ENCODE peak calls at places on chromosomes 2 and 18, in five cellular contexts. J is HepG2, I is H1, Q is K562, S is GM12878. F is an unnamed sample.

GRCh38 chr18:21761471-21762115 is 21.0 kb downstream of the MIB1 start:
- DNase-seq in J (no peak), I (no peak), Q (no peak), S (no peak), F (no peak)

GRCh38 chr18:59570101-59570875 is 126.9 kb downstream of the CCBE1 start:
- DNase-seq in J (no peak), I (no peak), Q (no peak), S (no peak), F (no peak)

GRCh38 chr18:269480-270090 is 1.7 kb upstream of the THOC1 start:
- DNase-seq in J (peak; percentile 50), I (no peak), Q (no peak), S (no peak), F (no peak)

GRCh38 chr2:9799011-9799596 is 44.2 kb upstream of the TAF1B start:
- DNase-seq in J (peak; percentile 54), I (no peak), Q (no peak), S (no peak), F (no peak)

GRCh38 chr18:6374935-6375529 is 39.7 kb downstream of the L3MBTL4 start:
- DNase-seq in J (peak; percentile 51), I (no peak), Q (no peak), S (no peak), F (no peak)

GRCh38 chr18:58213931-58214431 is 170.0 kb downstream of the NEDD4L start:
- DNase-seq in J (no peak), I (no peak), Q (no peak), S (no peak), F (no peak)

GRCh38 chr2:207239754-207240494 is 74.2 kb upstream of the KLF7 start:
- DNase-seq in J (no peak), I (no peak), Q (no peak), S (no peak), F (no peak)

GRCh38 chr2:210663574-210663973 is 107.2 kb downstream of the CPS1 start:
- DNase-seq in J (peak; percentile 18), I (no peak), Q (no peak), S (no peak), F (peak; percentile 40)

GRCh38 chr2:83071352-83071751 is 1387.7 kb downstream of the SUCLG1 start:
- DNase-seq in J (peak; percentile 83), I (no peak), Q (no peak), S (no peak), F (no peak)

GRCh38 chr2:237967463-237967871 is 653 bp downstream of the UBE2F start:
- DNase-seq in J (no peak), I (peak; percentile 55), Q (peak; percentile 32), S (no peak), F (peak; percentile 72)

GRCh38 chr2:26849056-26850001 is 1.4 kb downstream of the DPYSL5 start:
- DNase-seq in J (no peak), I (no peak), Q (no peak), S (no peak), F (peak; percentile 85)

GRCh38 chr2:102806250-102806837 is 44.5 kb downstream of the TMEM182 start:
- DNase-seq in J (peak; percentile 73), I (peak; percentile 85), Q (peak; percentile 72), S (no peak), F (peak; percentile 75)

GRCh38 chr2:31138037-31138962 is at the start of gene GALNT14:
- DNase-seq in J (no peak), I (peak; percentile 86), Q (no peak), S (no peak), F (peak; percentile 98)

GRCh38 chr2:107001964-107002696 is 116.2 kb upstream of the ST6GAL2 start:
- DNase-seq in J (no peak), I (no peak), Q (no peak), S (no peak), F (no peak)

GRCh38 chr2:172072279-172072678 is 13.0 kb upstream of the DLX1 start:
- DNase-seq in J (no peak), I (no peak), Q (no peak), S (no peak), F (no peak)

GRCh38 chr2:70939001-70939846 is 3.5 kb downstream of the ATP6V1B1 start:
- DNase-seq in J (no peak), I (peak; percentile 75), Q (no peak), S (no peak), F (no peak)

GRCh38 chr2:62826141-62826540 is 120.6 kb downstream of the EHBP1 start:
- DNase-seq in J (no peak), I (no peak), Q (no peak), S (no peak), F (no peak)

GRCh38 chr2:96527052-96527964 is 9.2 kb upstream of the ARID5A start:
- DNase-seq in J (no peak), I (peak; percentile 75), Q (no peak), S (no peak), F (peak; percentile 56)

GRCh38 chr2:189142893-189143759 is 36.4 kb downstream of the COL5A2 start:
- DNase-seq in J (peak; percentile 76), I (peak; percentile 63), Q (peak; percentile 39), S (peak; percentile 16), F (no peak)

GRCh38 chr18:61893304-61893970 is 630 bp upstream of the RNF152 start:
- DNase-seq in J (no peak), I (peak; percentile 77), Q (peak; percentile 14), S (no peak), F (peak; percentile 94)

GRCh38 chr2:240917009-240917683 is 11.0 kb downstream of the CROCC2 start:
- DNase-seq in J (no peak), I (peak; percentile 58), Q (no peak), S (no peak), F (no peak)

GRCh38 chr2:86416126-86416525 is 25.0 kb upstream of the KDM3A start:
- DNase-seq in J (no peak), I (no peak), Q (no peak), S (no peak), F (no peak)

GRCh38 chr2:86412007-86412406 is 29.2 kb upstream of the KDM3A start:
- DNase-seq in J (no peak), I (no peak), Q (no peak), S (no peak), F (no peak)

GRCh38 chr2:86414996-86415395 is 26.2 kb upstream of the KDM3A start:
- DNase-seq in J (no peak), I (no peak), Q (no peak), S (no peak), F (no peak)

GRCh38 chr2:86413296-86414085 is 27.7 kb upstream of the KDM3A start:
- DNase-seq in J (no peak), I (no peak), Q (no peak), S (no peak), F (no peak)

GRCh38 chr2:86410581-86410980 is 30.6 kb upstream of the KDM3A start:
- DNase-seq in J (no peak), I (no peak), Q (no peak), S (no peak), F (no peak)
- TF ChIP-seq RAD21 in J (no peak), I (no peak), Q (no peak), S (no peak), F (no peak)

GRCh38 chr2:177552414-177553175 is 160.0 kb downstream of the AGPS start:
- DNase-seq in J (peak; percentile 89), I (peak; percentile 89), Q (peak; percentile 95), S (peak; percentile 68), F (peak; percentile 88)

GRCh38 chr2:177550264-177551200 is 158.0 kb downstream of the AGPS start:
- DNase-seq in J (no peak), I (no peak), Q (no peak), S (no peak), F (no peak)

GRCh38 chr2:177554365-177554764 is 161.8 kb downstream of the AGPS start:
- DNase-seq in J (no peak), I (no peak), Q (peak; percentile 30), S (no peak), F (no peak)

GRCh38 chr2:177553176-177553909 is 160.8 kb downstream of the AGPS start:
- DNase-seq in J (no peak), I (no peak), Q (peak; percentile 23), S (no peak), F (no peak)

DNA sequence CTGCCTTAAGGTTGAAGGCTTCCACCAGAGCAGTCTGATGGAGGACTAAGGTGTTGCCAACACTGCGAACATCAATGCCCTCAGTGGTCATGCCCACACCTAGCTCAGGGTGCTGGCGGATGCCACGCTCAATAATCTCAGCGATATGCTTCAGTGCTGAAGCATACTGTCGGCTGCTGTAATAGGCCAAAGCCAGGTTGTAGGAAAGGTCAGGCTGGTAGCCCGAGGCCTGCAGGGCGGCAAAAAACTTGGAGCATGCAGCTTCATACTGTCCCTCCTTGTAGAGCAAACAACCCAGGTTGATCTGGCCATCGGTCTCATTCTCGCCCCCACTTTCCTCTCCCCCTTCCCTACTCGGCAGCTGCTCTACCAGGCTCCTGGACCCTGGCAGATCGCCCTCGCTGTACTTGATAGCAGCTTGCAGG is 159.4 kb downstream of the AGPS start:
- DNase-seq in J (no peak), I (no peak), Q (peak; percentile 21), S (no peak), F (peak; percentile 64)
- TF ChIP-seq TAF1 in J (no peak), I (no peak), Q (no peak), S (no peak), F (no peak)

DNA sequence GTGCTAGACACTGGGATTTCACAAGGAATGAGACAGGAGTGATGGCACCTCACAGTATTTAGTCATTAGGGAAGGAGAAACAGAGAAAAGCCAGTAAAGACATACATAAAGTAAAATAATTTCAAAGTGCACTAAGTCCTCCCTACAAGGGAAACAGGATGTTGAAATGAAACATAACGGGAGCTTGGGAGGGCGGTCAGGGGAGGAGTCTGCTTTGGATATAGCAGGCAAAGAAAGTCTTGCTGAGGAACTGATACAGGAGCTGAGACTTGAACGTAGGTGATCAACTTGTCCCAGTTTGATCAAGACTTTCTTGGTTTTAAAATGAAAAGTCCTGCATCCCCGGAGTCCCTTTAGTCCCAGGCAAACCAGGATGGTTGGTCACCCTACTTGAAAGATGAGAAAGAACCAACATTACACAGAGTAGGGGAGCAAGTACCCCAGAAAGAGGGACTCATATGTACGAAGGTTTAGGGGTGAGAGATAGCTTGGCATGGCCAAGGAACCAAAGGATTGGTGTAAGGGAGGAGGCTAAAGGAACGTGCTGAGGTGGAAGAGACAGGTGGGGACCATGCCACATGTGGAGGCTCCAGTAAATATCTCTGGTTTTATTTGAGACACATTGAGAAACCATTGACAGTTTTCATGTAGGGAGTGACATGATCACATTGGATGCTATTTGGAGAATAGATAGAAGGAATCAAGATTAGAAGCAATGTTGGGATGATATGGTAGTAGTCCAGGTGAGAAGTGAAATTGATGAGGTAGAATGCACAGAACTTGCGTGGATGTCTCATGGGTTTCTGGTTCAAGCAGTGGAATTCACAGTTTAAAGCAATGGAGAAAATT is 28.4 kb downstream of the FBXO48 start:
- DNase-seq in J (no peak), I (no peak), Q (no peak), S (no peak), F (no peak)
- TF ChIP-seq POLR2AphosphoS5 in J (no peak), I (peak; percentile 40), Q (peak; percentile 82), S (peak; percentile 99), F (no peak)

GRCh38 chr2:206069417-206069816 is 16.6 kb downstream of the INO80D start:
- DNase-seq in J (no peak), I (no peak), Q (peak; percentile 51), S (no peak), F (no peak)

GRCh38 chr2:206068207-206068606 is 17.8 kb downstream of the INO80D start:
- DNase-seq in J (no peak), I (no peak), Q (no peak), S (no peak), F (no peak)

DNA sequence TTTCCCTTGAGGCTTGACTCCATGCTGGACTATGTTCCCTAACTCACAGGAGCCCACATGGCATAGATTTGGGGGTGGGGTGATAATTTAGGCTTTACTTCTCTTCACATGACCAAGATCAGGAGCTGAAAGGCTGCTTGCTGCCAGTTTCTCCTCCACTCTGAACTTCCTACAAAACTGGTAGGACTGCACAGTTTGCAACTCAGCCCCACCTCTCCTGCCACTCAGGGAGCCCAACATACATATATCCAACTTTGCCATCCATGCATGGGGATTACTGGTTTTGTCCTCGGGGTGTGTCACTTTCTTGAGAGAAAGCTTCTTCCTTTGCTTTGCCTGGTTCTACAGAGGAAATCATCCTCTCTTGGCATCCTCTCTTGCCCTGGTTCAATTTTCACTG is 14.1 kb downstream of the INO80D start:
- DNase-seq in J (no peak), I (no peak), Q (no peak), S (no peak), F (no peak)
- TF ChIP-seq RAD21 in J (no peak), I (no peak), Q (no peak), S (no peak), F (no peak)

F was measured in SK-N-SH.